ENCODE peak calls at places on chromosomes 13 and 19, in five cellular contexts. V, U, J, B and C are unnamed samples.

GRCh38 chr19:7478173-7478842 is 10.5 kb downstream of the PEX11G start:
- DNase-seq in V (no peak), U (no peak), B (no peak), J (no peak), C (no peak)

GRCh38 chr13:78881746-78882145 is 222.8 kb upstream of the OBI1 start:
- DNase-seq in J (no peak), U (no peak), B (no peak), V (no peak), C (no peak)

GRCh38 chr19:13154241-13154778 is 4.1 kb downstream of the IER2 start:
- DNase-seq in J (no peak), B (peak), V (peak), U (peak), C (peak)

GRCh38 chr13:70253834-70254233 is 145.6 kb upstream of the KLHL1 start:
- DNase-seq in B (no peak), J (no peak), U (no peak), V (no peak), C (no peak)

GRCh38 chr19:12757544-12758274 is 6.1 kb downstream of the BEST2 start:
- DNase-seq in V (peak), U (peak), B (peak), J (peak), C (peak)

GRCh38 chr13:26324294-26324693 is 70.4 kb downstream of the CDK8 start:
- DNase-seq in J (no peak), U (no peak), V (no peak), B (no peak), C (no peak)

GRCh38 chr13:98719527-98720250 is 32.8 kb downstream of the SLC15A1 start:
- DNase-seq in J (no peak), V (no peak), U (no peak), B (no peak), C (no peak)

GRCh38 chr19:46587861-46588260 is 13.3 kb upstream of the CALM3 start:
- DNase-seq in J (no peak), U (no peak), V (no peak), B (no peak), C (no peak)

GRCh38 chr13:21322304-21322965 is 136.7 kb downstream of the ZDHHC20 start:
- DNase-seq in J (no peak), U (no peak), V (no peak), B (no peak), C (no peak)

GRCh38 chr19:14536926-14537692 is 7.7 kb downstream of the TECR start:
- DNase-seq in V (peak), U (peak), B (peak), J (peak), C (no peak)

GRCh38 chr19:32166238-32166637 is 179.2 kb upstream of the ZNF507 start:
- DNase-seq in B (no peak), U (no peak), J (no peak), V (no peak), C (no peak)

GRCh38 chr19:24062222-24062621 is 24.8 kb upstream of the ZNF254 start:
- DNase-seq in V (no peak), B (no peak), J (no peak), U (no peak), C (no peak)

GRCh38 chr19:18735324-18735723 is 51.8 kb downstream of the CRTC1 start:
- DNase-seq in J (no peak), U (no peak), V (no peak), B (no peak), C (no peak)

GRCh38 chr19:18636969-18637629 is at the start of gene KLHL26:
- DNase-seq in B (no peak), U (no peak), J (no peak), V (no peak), C (peak)

GRCh38 chr19:31235806-31236205 is 113.4 kb downstream of the TSHZ3 start:
- DNase-seq in B (no peak), V (no peak), J (no peak), U (no peak), C (no peak)

GRCh38 chr19:46478356-46478986 is 7.1 kb upstream of the PNMA8A start:
- DNase-seq in J (no peak), B (peak), V (no peak), U (no peak), C (no peak)

GRCh38 chr13:95494082-95494681 is 58.3 kb upstream of the CLDN10 start:
- DNase-seq in V (no peak), U (peak), J (peak), B (peak), C (no peak)

GRCh38 chr13:39362652-39363390 is 240.2 kb downstream of the LHFPL6 start:
- DNase-seq in J (no peak), B (no peak), V (no peak), U (no peak), C (no peak)

GRCh38 chr13:74573654-74574053 is 439.4 kb upstream of the KLF12 start:
- DNase-seq in V (no peak), U (peak), B (no peak), J (no peak), C (no peak)

GRCh38 chr13:40438999-40439797 is 227.2 kb downstream of the FOXO1 start:
- DNase-seq in B (peak), U (no peak), J (no peak), V (no peak), C (no peak)

GRCh38 chr13:76619631-76620030 is 266.6 kb downstream of the KCTD12 start:
- DNase-seq in V (no peak), U (no peak), B (no peak), J (no peak), C (no peak)

GRCh38 chr19:51688665-51689571 is 4.2 kb upstream of the SPACA6 start:
- DNase-seq in U (peak), J (peak), B (no peak), V (peak), C (no peak)

GRCh38 chr19:37519890-37520289 is 13.2 kb downstream of the ZNF793 start:
- DNase-seq in V (no peak), U (no peak), B (no peak), J (no peak), C (no peak)

GRCh38 chr13:73142091-73142490 is 83.3 kb downstream of the KLF5 start:
- DNase-seq in V (no peak), U (no peak), J (no peak), B (no peak), C (no peak)

GRCh38 chr13:46516624-46517318 is 36.2 kb upstream of the LRCH1 start:
- DNase-seq in V (no peak), B (no peak), U (no peak), J (no peak), C (no peak)

GRCh38 chr19:21491161-21491560 is 14.2 kb upstream of the ZNF429 start:
- DNase-seq in V (no peak), B (no peak), J (no peak), U (no peak), C (no peak)

GRCh38 chr19:9075064-9075964 is 11.5 kb upstream of the OR1M1 start:
- DNase-seq in J (peak), U (no peak), V (no peak), B (no peak), C (no peak)

GRCh38 chr13:31442605-31443004 is 242.8 kb downstream of the B3GLCT start:
- DNase-seq in B (no peak), V (no peak), U (no peak), J (no peak), C (no peak)

GRCh38 chr13:91284335-91284734 is 63.2 kb upstream of the MIR17HG start:
- DNase-seq in B (no peak), V (no peak), J (no peak), U (no peak), C (no peak)

GRCh38 chr13:44181938-44182337 is 191.7 kb upstream of the SERP2 start:
- DNase-seq in U (no peak), V (no peak), J (no peak), B (no peak), C (no peak)

GRCh38 chr13:77891041-77891440 is 27.6 kb downstream of the EDNRB start:
- DNase-seq in U (no peak), J (no peak), V (no peak), B (no peak), C (no peak)

GRCh38 chr19:47700934-47701716 is 12.1 kb upstream of the EHD2 start:
- DNase-seq in J (no peak), B (no peak), U (no peak), V (no peak), C (no peak)

DNA sequence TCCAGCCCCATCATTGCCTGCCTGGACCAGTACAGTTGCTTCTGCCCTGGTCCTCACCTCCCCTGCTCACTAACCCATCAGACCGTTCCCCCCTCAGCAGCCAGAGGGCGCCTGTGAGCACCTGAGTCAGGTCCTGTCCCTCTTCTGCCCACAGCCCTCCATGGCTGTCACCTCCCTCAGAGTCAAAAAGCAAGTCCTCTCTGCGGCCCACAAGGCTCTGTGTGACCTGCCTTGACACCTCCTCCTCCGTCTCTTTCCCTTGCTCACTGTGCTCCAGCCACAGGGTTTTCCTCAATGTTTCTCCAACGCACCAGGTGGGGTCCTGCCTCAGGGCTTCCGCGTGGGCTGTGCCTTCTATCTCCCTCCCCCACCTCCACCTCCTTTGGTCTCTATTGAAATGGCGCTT is 29.4 kb upstream of the PTPRS start:
- DNase-seq in J (peak), V (peak), B (peak), U (peak), C (peak)
- TF ChIP-seq CTCF in J (peak), V (peak), B (peak), U (peak), C (no peak)

DNA sequence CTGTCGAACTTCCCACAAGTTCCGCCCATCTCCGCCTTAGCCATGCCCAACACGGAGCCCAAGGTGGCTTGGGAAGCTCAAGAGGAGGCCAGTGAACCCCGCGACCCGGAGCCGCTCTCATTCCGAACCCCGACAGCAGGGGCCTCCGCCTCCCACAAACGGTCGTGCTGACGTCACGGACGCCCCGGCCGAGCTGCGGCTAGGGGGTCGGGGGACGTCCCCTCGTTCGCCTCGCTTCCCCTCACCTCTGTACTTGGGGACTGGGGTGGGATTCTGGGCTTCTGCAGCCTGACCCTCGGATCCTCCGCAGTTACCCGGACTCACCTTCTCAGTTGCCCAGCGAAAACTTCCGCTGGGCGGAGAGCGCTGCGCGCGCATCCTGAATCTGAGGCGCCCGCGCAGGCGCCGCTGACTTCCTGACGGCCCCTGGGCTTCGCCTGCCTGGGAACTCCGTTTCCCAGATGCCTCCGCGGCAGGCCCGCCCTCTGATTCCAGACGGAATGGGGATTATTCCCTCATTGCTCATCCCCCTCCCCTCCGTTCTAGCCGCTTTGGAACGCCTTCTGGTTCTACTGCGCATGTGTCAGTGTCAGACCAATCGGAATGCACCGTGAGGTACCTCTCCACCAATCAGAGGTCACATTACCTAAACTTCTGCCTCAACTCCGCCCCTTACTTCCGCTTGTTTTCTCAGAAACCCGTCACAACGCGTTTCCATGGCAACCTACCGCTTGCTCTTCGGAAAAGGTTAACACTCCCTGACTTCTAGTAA is at the start of gene VRK3:
- DNase-seq in V (peak), J (peak), B (peak), U (peak), C (peak)
- TF ChIP-seq CTCF in V (peak), J (no peak), B (no peak), U (no peak), C (peak)

GRCh38 chr13:24680258-24680920 is at the start of gene ATP12A:
- DNase-seq in V (peak), B (no peak), J (peak), U (peak), C (peak)
- TF ChIP-seq CTCF in V (peak), B (peak), J (peak), U (peak), C (no peak)

GRCh38 chr19:1395194-1396018 is 5.9 kb downstream of the GAMT start:
- DNase-seq in V (no peak), B (no peak), J (no peak), U (no peak), C (no peak)
- TF ChIP-seq CTCF in V (no peak), B (no peak), J (no peak), U (no peak), C (no peak)